ENCODE peak calls at places on chromosome 4, in five cellular contexts. One of them, this sample, is unnamed.

GRCh38 chr4:163194593-163194992 is 27.9 kb upstream of the NAF1 start:
- DNase-seq in NB4: no peak
- DNase-seq in cardiac fibroblast: no peak
- DNase-seq in choroid plexus epithelial cell: no peak
- DNase-seq in sigmoid colon: no peak
- DNase-seq in this sample: no peak

GRCh38 chr4:159516556-159516955 is 413.7 kb downstream of the RAPGEF2 start:
- DNase-seq in NB4: no peak
- DNase-seq in cardiac fibroblast: peak
- DNase-seq in choroid plexus epithelial cell: peak
- DNase-seq in sigmoid colon: no peak
- DNase-seq in this sample: peak

GRCh38 chr4:22514001-22514400 is 1.9 kb downstream of the ADGRA3 start:
- DNase-seq in NB4: no peak
- DNase-seq in cardiac fibroblast: peak
- DNase-seq in choroid plexus epithelial cell: peak
- DNase-seq in sigmoid colon: no peak
- DNase-seq in this sample: peak

GRCh38 chr4:145937990-145938611 is 522 bp downstream of the ZNF827 start:
- DNase-seq in NB4: peak
- DNase-seq in cardiac fibroblast: peak
- DNase-seq in choroid plexus epithelial cell: peak
- DNase-seq in sigmoid colon: no peak
- DNase-seq in this sample: peak

GRCh38 chr4:183337833-183338232 is 15.6 kb upstream of the CLDN24 start:
- DNase-seq in NB4: peak
- DNase-seq in cardiac fibroblast: no peak
- DNase-seq in choroid plexus epithelial cell: peak
- DNase-seq in sigmoid colon: no peak
- DNase-seq in this sample: no peak

GRCh38 chr4:126264839-126265238 is 950.1 kb downstream of the FAT4 start:
- DNase-seq in NB4: no peak
- DNase-seq in cardiac fibroblast: peak
- DNase-seq in choroid plexus epithelial cell: peak
- DNase-seq in sigmoid colon: no peak
- DNase-seq in this sample: peak

GRCh38 chr4:132683957-132684356 is 465.1 kb upstream of the PCDH10 start:
- DNase-seq in NB4: peak
- DNase-seq in cardiac fibroblast: no peak
- DNase-seq in choroid plexus epithelial cell: no peak
- DNase-seq in sigmoid colon: no peak
- DNase-seq in this sample: no peak

GRCh38 chr4:159655547-159655946 is 552.7 kb downstream of the RAPGEF2 start:
- DNase-seq in NB4: no peak
- DNase-seq in cardiac fibroblast: peak
- DNase-seq in choroid plexus epithelial cell: peak
- DNase-seq in sigmoid colon: no peak
- DNase-seq in this sample: peak

GRCh38 chr4:8044244-8044643 is 104.6 kb upstream of the AFAP1 start:
- DNase-seq in NB4: no peak
- DNase-seq in cardiac fibroblast: no peak
- DNase-seq in choroid plexus epithelial cell: no peak
- DNase-seq in sigmoid colon: no peak
- DNase-seq in this sample: no peak

GRCh38 chr4:8046925-8047541 is 107.4 kb upstream of the AFAP1 start:
- DNase-seq in NB4: peak
- DNase-seq in cardiac fibroblast: no peak
- DNase-seq in choroid plexus epithelial cell: no peak
- DNase-seq in sigmoid colon: no peak
- DNase-seq in this sample: no peak

GRCh38 chr4:8044699-8045098 is 105.0 kb upstream of the AFAP1 start:
- DNase-seq in NB4: no peak
- DNase-seq in cardiac fibroblast: no peak
- DNase-seq in choroid plexus epithelial cell: no peak
- DNase-seq in sigmoid colon: no peak
- DNase-seq in this sample: no peak

GRCh38 chr4:8047837-8048678 is 108.4 kb upstream of the AFAP1 start:
- DNase-seq in NB4: no peak
- DNase-seq in cardiac fibroblast: no peak
- DNase-seq in choroid plexus epithelial cell: no peak
- DNase-seq in sigmoid colon: no peak
- DNase-seq in this sample: no peak

GRCh38 chr4:8045909-8046308 is 106.2 kb upstream of the AFAP1 start:
- DNase-seq in NB4: no peak
- DNase-seq in cardiac fibroblast: no peak
- DNase-seq in choroid plexus epithelial cell: no peak
- DNase-seq in sigmoid colon: no peak
- DNase-seq in this sample: no peak
- TF ChIP-seq CTCF in NB4: no peak
- TF ChIP-seq CTCF in cardiac fibroblast: no peak
- TF ChIP-seq CTCF in choroid plexus epithelial cell: no peak
- TF ChIP-seq CTCF in sigmoid colon: no peak
- TF ChIP-seq CTCF in this sample: no peak

GRCh38 chr4:8307126-8307525 is 37.6 kb downstream of the HTRA3 start:
- DNase-seq in NB4: no peak
- DNase-seq in cardiac fibroblast: no peak
- DNase-seq in choroid plexus epithelial cell: no peak
- DNase-seq in sigmoid colon: peak
- DNase-seq in this sample: no peak
- TF ChIP-seq CTCF in NB4: no peak
- TF ChIP-seq CTCF in cardiac fibroblast: no peak
- TF ChIP-seq CTCF in choroid plexus epithelial cell: no peak
- TF ChIP-seq CTCF in sigmoid colon: no peak
- TF ChIP-seq CTCF in this sample: no peak

GRCh38 chr4:78951862-78952472 is 12.7 kb upstream of the PAQR3 start:
- DNase-seq in NB4: peak
- DNase-seq in cardiac fibroblast: peak
- DNase-seq in choroid plexus epithelial cell: peak
- DNase-seq in sigmoid colon: no peak
- DNase-seq in this sample: peak
- TF ChIP-seq CTCF in NB4: peak
- TF ChIP-seq CTCF in cardiac fibroblast: peak
- TF ChIP-seq CTCF in choroid plexus epithelial cell: peak
- TF ChIP-seq CTCF in sigmoid colon: peak
- TF ChIP-seq CTCF in this sample: peak

DNA sequence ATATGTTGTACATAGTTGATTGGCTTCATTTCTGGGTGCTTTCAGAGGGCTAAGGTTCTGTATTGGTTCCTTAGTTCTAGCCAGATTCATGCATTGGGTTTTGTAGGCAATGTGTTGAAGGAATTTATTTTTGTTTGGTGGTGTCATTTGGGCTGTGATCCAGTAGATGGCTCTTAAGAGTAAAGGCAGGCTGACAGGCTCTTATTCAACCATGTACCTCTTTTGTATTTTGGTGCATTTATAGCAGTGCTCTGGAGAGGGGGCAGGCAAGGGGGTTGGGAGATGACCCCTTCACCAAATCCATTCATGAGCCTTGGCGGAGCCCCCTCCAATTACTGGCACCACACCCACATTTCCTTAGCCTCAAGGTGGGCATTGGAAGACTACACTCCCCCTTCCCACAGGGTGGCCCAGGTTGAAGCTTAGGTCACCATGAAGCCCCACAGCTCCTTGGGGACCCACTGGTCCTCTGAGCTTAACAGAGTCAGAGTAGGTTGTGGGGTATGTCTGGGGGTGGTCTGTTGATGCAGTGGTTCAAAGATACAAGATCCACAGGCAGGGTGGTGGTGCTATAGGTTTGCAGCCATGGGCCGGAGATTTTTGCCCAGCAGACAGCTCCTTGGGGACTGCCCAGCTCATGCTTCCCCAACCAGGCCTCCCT is 143.0 kb upstream of the GNPDA2 start:
- DNase-seq in NB4: peak
- DNase-seq in cardiac fibroblast: no peak
- DNase-seq in choroid plexus epithelial cell: peak
- DNase-seq in sigmoid colon: no peak
- DNase-seq in this sample: peak
- TF ChIP-seq CTCF in NB4: peak
- TF ChIP-seq CTCF in cardiac fibroblast: no peak
- TF ChIP-seq CTCF in choroid plexus epithelial cell: peak
- TF ChIP-seq CTCF in sigmoid colon: no peak
- TF ChIP-seq CTCF in this sample: peak

GRCh38 chr4:153185453-153185852 is 18.8 kb upstream of the TRIM2 start:
- DNase-seq in NB4: no peak
- DNase-seq in cardiac fibroblast: no peak
- DNase-seq in choroid plexus epithelial cell: no peak
- DNase-seq in sigmoid colon: no peak
- DNase-seq in this sample: no peak
- TF ChIP-seq CTCF in NB4: no peak
- TF ChIP-seq CTCF in cardiac fibroblast: no peak
- TF ChIP-seq CTCF in choroid plexus epithelial cell: no peak
- TF ChIP-seq CTCF in sigmoid colon: no peak
- TF ChIP-seq CTCF in this sample: no peak

GRCh38 chr4:158197194-158197593 is 13.1 kb upstream of the TMEM144 start:
- DNase-seq in NB4: no peak
- DNase-seq in cardiac fibroblast: no peak
- DNase-seq in choroid plexus epithelial cell: no peak
- DNase-seq in sigmoid colon: no peak
- DNase-seq in this sample: no peak
- TF ChIP-seq CTCF in NB4: no peak
- TF ChIP-seq CTCF in cardiac fibroblast: no peak
- TF ChIP-seq CTCF in choroid plexus epithelial cell: no peak
- TF ChIP-seq CTCF in sigmoid colon: no peak
- TF ChIP-seq CTCF in this sample: no peak

GRCh38 chr4:164648849-164649212 is 105.1 kb upstream of the SMIM31 start:
- DNase-seq in NB4: no peak
- DNase-seq in cardiac fibroblast: no peak
- DNase-seq in choroid plexus epithelial cell: no peak
- DNase-seq in sigmoid colon: no peak
- DNase-seq in this sample: peak
- TF ChIP-seq CTCF in NB4: no peak
- TF ChIP-seq CTCF in cardiac fibroblast: no peak
- TF ChIP-seq CTCF in choroid plexus epithelial cell: no peak
- TF ChIP-seq CTCF in sigmoid colon: no peak
- TF ChIP-seq CTCF in this sample: no peak

DNA sequence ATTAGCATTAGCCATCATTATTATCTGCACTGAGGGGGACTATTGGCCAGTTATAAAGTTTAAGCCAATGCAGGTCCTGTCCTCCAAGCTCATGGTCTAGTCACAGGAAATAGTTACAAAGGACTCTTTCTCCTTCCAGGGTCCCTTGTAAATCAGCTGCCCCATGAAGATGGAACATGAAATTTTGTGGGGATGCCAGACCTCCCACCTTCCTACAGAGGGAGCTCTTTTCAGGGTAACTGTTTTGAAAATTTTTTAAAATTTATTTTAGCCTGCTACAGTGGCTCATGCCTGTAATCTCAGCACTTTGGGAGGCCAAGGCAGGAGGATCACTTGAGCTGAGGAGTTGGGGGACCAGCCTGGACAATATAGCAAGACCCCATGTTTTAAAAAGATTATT is 124.4 kb upstream of the SLC34A2 start:
- DNase-seq in NB4: no peak
- DNase-seq in cardiac fibroblast: no peak
- DNase-seq in choroid plexus epithelial cell: no peak
- DNase-seq in sigmoid colon: no peak
- DNase-seq in this sample: no peak
- TF ChIP-seq CTCF in NB4: peak
- TF ChIP-seq CTCF in cardiac fibroblast: peak
- TF ChIP-seq CTCF in choroid plexus epithelial cell: peak
- TF ChIP-seq CTCF in sigmoid colon: no peak
- TF ChIP-seq CTCF in this sample: peak

This sample was measured in fibroblast of mammary gland.